ENCODE peak calls at places on chromosomes 3 and 15, in eight cellular contexts. W is astrocyte; R is ELF-1; M is activated naive CD8-positive, alpha-beta T cell treated with anti-CD3 and anti-CD28 coated beads, Interleukin-2, amount 50 U/mL, for 16 hours; I is tibial artery; C is omental fat pad; Q is stimulated activated CD8-positive, alpha-beta memory T cell treated with anti-CD3 and anti-CD28 coated beads, Interleukin-4, amount 100 ng/mL, for 24 hours; B is amniotic stem cell. J is an unnamed sample.

GRCh38 chr15:97991972-97992541 is 31.6 kb downstream of the ARRDC4 start:
- DNase-seq in B (no peak), C (no peak), M (no peak), Q (no peak), W (no peak), R (no peak), I (no peak), J (no peak)

GRCh38 chr3:41419809-41420208 is 220.5 kb downstream of the CTNNB1 start:
- DNase-seq in I (no peak), W (no peak), C (no peak), M (no peak), B (no peak), R (no peak), Q (no peak), J (no peak)

GRCh38 chr15:85485956-85486567 is 105.7 kb downstream of the AKAP13 start:
- DNase-seq in M (peak), B (peak), W (no peak), R (no peak), C (peak), I (peak), Q (peak), J (peak)

GRCh38 chr3:195239121-195239520 is 31.8 kb downstream of the XXYLT1 start:
- DNase-seq in I (no peak), C (no peak), B (no peak), R (no peak), M (no peak), W (no peak), Q (no peak), J (no peak)

GRCh38 chr3:71101014-71101413 is 482.5 kb downstream of the FOXP1 start:
- DNase-seq in I (no peak), C (no peak), M (no peak), Q (no peak), W (peak), B (peak), R (no peak), J (peak)

GRCh38 chr15:25683911-25684310 is 179.2 kb downstream of the ATP10A start:
- DNase-seq in I (no peak), C (no peak), W (no peak), M (no peak), R (peak), B (no peak), Q (no peak), J (no peak)

GRCh38 chr3:98886525-98886924 is 15.0 kb downstream of the DCBLD2 start:
- DNase-seq in C (no peak), W (no peak), I (no peak), R (no peak), B (no peak), M (no peak), Q (no peak), J (no peak)

GRCh38 chr15:78991476-78991875 is 46.6 kb upstream of the CTSH start:
- DNase-seq in M (no peak), W (peak), I (no peak), B (no peak), R (no peak), Q (no peak), C (no peak), J (no peak)

GRCh38 chr3:136818191-136818850 is 605 bp upstream of the SLC35G2 start:
- DNase-seq in I (peak), M (no peak), B (peak), Q (peak), R (peak), W (peak), C (peak), J (peak)

GRCh38 chr15:43930079-43930478 is 103.3 kb downstream of the WDR76 start:
- DNase-seq in C (no peak), W (no peak), Q (no peak), I (no peak), R (peak), B (no peak), M (no peak), J (no peak)

GRCh38 chr15:98981851-98982722 is 25.5 kb downstream of the PGPEP1L start:
- DNase-seq in C (no peak), Q (no peak), B (no peak), M (no peak), I (no peak), R (no peak), W (peak), J (peak)

GRCh38 chr15:70474682-70475438 is 288.5 kb downstream of the UACA start:
- DNase-seq in M (no peak), Q (no peak), C (peak), I (peak), R (no peak), B (peak), W (peak), J (peak)

GRCh38 chr3:45055032-45055410 is 28.9 kb downstream of the CLEC3B start:
- DNase-seq in R (no peak), Q (no peak), M (no peak), W (peak), I (no peak), B (no peak), C (no peak), J (peak)

GRCh38 chr3:60582285-60582684 is 669.0 kb downstream of the FHIT start:
- DNase-seq in C (no peak), W (no peak), R (no peak), M (no peak), I (no peak), B (no peak), Q (no peak), J (no peak)

GRCh38 chr3:168671091-168671490 is 575.4 kb upstream of the GOLIM4 start:
- DNase-seq in Q (no peak), B (no peak), W (no peak), R (no peak), I (no peak), M (no peak), C (no peak), J (no peak)

GRCh38 chr15:76730262-76730661 is 174.9 kb downstream of the SCAPER start:
- DNase-seq in C (no peak), R (no peak), I (no peak), W (peak), B (no peak), Q (no peak), M (no peak), J (no peak)

GRCh38 chr3:156628836-156629618 is 45.4 kb upstream of the TIPARP start:
- DNase-seq in Q (no peak), I (no peak), M (no peak), W (no peak), B (no peak), R (no peak), C (no peak), J (no peak)

GRCh38 chr3:50616770-50617095 is 218 bp upstream of the MAPKAPK3 start:
- DNase-seq in B (peak), I (peak), Q (peak), R (peak), C (peak), M (peak), W (peak), J (peak)

GRCh38 chr3:186032321-186032720 is 76.6 kb downstream of the ETV5 start:
- DNase-seq in M (no peak), W (no peak), C (no peak), B (no peak), R (no peak), I (no peak), Q (no peak), J (no peak)

GRCh38 chr15:100879461-100880138 is at the start of gene ALDH1A3:
- DNase-seq in M (no peak), R (no peak), B (peak), I (no peak), W (peak), C (no peak), Q (peak), J (peak)

GRCh38 chr3:28576590-28577220 is 228.1 kb upstream of the AZI2 start:
- DNase-seq in M (no peak), Q (no peak), B (no peak), W (no peak), C (no peak), R (no peak), I (no peak), J (no peak)

GRCh38 chr3:53171109-53171453 is 10.1 kb downstream of the PRKCD start:
- DNase-seq in Q (no peak), I (no peak), B (no peak), W (no peak), R (no peak), M (no peak), C (no peak), J (no peak)

GRCh38 chr3:157819826-157820517 is 286.2 kb downstream of the SHOX2 start:
- DNase-seq in W (no peak), M (no peak), Q (no peak), C (no peak), I (no peak), B (no peak), R (no peak), J (no peak)

GRCh38 chr3:74273555-74274402 is 340.7 kb downstream of the CNTN3 start:
- DNase-seq in B (no peak), C (no peak), I (no peak), Q (no peak), W (no peak), R (no peak), M (no peak), J (no peak)

GRCh38 chr3:104941785-104942184 is 424.9 kb upstream of the ALCAM start:
- DNase-seq in C (no peak), B (no peak), M (no peak), I (no peak), R (no peak), W (peak), Q (no peak), J (no peak)

GRCh38 chr3:184305577-184305976 is 6.5 kb downstream of the PSMD2 start:
- DNase-seq in C (no peak), B (no peak), I (no peak), R (no peak), M (no peak), W (no peak), Q (no peak), J (peak)

GRCh38 chr3:165749817-165750216 is 87.4 kb downstream of the BCHE start:
- DNase-seq in R (no peak), M (no peak), W (no peak), B (no peak), I (no peak), Q (no peak), C (no peak), J (peak)

GRCh38 chr3:177810162-177810623 is 612.9 kb upstream of the TBL1XR1 start:
- DNase-seq in C (no peak), I (no peak), Q (no peak), M (no peak), R (no peak), W (peak), B (peak), J (peak)

GRCh38 chr3:8741581-8742355 is 8.2 kb downstream of the CAV3 start:
- DNase-seq in W (peak), C (no peak), R (peak), Q (no peak), M (no peak), I (no peak), B (peak), J (peak)

GRCh38 chr15:75625542-75626347 is at the start of gene SNUPN:
- DNase-seq in B (peak), Q (peak), C (peak), I (peak), M (peak), R (peak), W (peak), J (peak)

GRCh38 chr15:32659340-32659831 is 17.9 kb downstream of the SCG5 start:
- DNase-seq in I (peak), Q (no peak), M (no peak), C (no peak), R (no peak), B (peak), W (peak), J (peak)

GRCh38 chr3:141093971-141094401 is 42.8 kb downstream of the SPSB4 start:
- DNase-seq in W (peak), C (no peak), M (no peak), R (peak), Q (no peak), I (no peak), B (no peak), J (peak)

GRCh38 chr3:155024006-155024638 is 56.0 kb upstream of the MME start:
- DNase-seq in C (no peak), Q (no peak), R (no peak), B (peak), I (no peak), M (no peak), W (peak), J (no peak)

GRCh38 chr3:186124618-186125017 is 15.7 kb upstream of the ETV5 start:
- DNase-seq in R (peak), B (no peak), I (no peak), Q (no peak), M (no peak), W (no peak), C (no peak), J (peak)

GRCh38 chr3:135131290-135131689 is 336.2 kb downstream of the EPHB1 start:
- DNase-seq in R (no peak), B (no peak), Q (no peak), C (no peak), M (no peak), I (no peak), W (no peak), J (no peak)

GRCh38 chr3:155809181-155809580 is 3.1 kb upstream of the C3orf33 start:
- DNase-seq in W (peak), I (no peak), M (no peak), C (no peak), B (no peak), Q (no peak), R (no peak), J (peak)

J was measured in bronchial epithelial cell.